ENCODE peak calls at places on chromosomes 1 and 21, in four cellular contexts. F is A549, S is HEK293T, M is K562. J is an unnamed sample.

GRCh38 chr1:168301664-168302320 is 21.1 kb downstream of the TBX19 start:
- DNase-seq in F (peak; percentile 77), M (no peak), S (no peak), J (no peak)

GRCh38 chr1:181391297-181391905 is 91.9 kb upstream of the CACNA1E start:
- DNase-seq in S (peak; percentile 51), F (no peak), M (no peak), J (no peak)

GRCh38 chr1:198934901-198935301 is 296.1 kb downstream of the PTPRC start:
- DNase-seq in M (no peak), F (no peak), S (no peak), J (peak; percentile 42)

GRCh38 chr1:208997726-208998312 is 585.7 kb upstream of the CAMK1G start:
- DNase-seq in M (no peak), S (no peak), F (peak; percentile 11), J (no peak)

GRCh38 chr1:200958597-200958996 is 63.9 kb downstream of the INAVA start:
- DNase-seq in S (no peak), M (no peak), F (no peak), J (no peak)

GRCh38 chr1:202254454-202255252 is 61.1 kb downstream of the LGR6 start:
- DNase-seq in F (no peak), S (no peak), M (peak; percentile 16), J (no peak)

GRCh38 chr1:241592273-241592958 is 47.8 kb downstream of the CHML start:
- DNase-seq in S (no peak), F (no peak), M (no peak), J (peak; percentile 13)

GRCh38 chr1:9181176-9181906 is 52.4 kb upstream of the GPR157 start:
- DNase-seq in F (peak; percentile 68), M (peak; percentile 56), S (peak; percentile 85), J (peak; percentile 43)

GRCh38 chr21:41898998-41899397 is 19.9 kb upstream of the PRDM15 start:
- DNase-seq in M (no peak), S (no peak), F (no peak), J (no peak)

GRCh38 chr1:219171192-219171935 is 2.3 kb upstream of the LYPLAL1 start:
- DNase-seq in M (no peak), F (no peak), S (no peak), J (no peak)

GRCh38 chr1:8408151-8408839 is 90.4 kb downstream of the SLC45A1 start:
- DNase-seq in S (peak; percentile 25), M (no peak), F (no peak), J (no peak)

DNA sequence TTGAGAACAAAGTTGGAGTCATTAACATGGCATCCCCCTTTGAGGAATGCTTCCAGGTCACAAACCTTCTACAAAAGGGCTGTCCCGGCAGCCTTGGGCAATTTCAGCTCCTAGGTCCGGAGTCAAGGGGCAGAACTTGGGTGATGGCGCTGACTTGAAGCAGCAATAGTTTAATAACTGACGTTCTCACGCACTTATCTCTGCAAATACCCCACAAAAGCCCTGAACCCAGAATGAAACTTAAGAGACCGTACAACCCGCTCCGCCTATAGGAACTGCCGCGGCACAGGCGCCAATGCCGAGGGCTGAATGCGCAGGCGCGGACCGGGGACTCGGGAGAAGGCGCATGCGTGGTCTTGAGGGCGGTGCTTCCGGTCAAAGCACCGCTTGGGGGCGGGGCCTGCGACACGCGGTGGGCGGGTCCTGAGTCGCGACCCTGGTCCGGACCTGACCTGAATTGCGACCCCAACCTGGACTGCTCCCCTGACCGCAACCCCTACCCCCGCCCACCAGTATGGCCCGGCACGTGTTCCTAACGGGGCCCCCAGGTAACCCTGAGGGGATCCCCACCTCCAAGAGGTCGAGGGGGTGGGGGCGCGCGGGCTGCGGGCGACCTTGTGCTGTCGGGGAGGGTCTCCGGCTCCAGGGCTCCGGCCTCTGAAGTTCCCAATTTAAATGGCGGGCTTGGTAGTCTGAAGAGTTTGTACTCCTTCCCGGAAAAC is at the start of gene NTPCR:
- DNase-seq in S (peak; percentile 100), F (peak; percentile 94), M (peak; percentile 97), J (peak; percentile 79)
- TF ChIP-seq BHLHE40 in S (no peak), F (no peak), M (no peak), J (peak; percentile 71)

GRCh38 chr1:150626150-150626549 is 3.3 kb downstream of the ENSA start:
- DNase-seq in S (no peak), F (no peak), M (no peak), J (no peak)

GRCh38 chr1:150622219-150622975 is 7.0 kb downstream of the ENSA start:
- DNase-seq in S (no peak), F (no peak), M (peak; percentile 58), J (no peak)

GRCh38 chr1:150628766-150629114 is 672 bp downstream of the ENSA start:
- DNase-seq in M (no peak), S (no peak), F (no peak), J (no peak)

GRCh38 chr1:150629115-150629928 is at the start of gene ENSA:
- DNase-seq in S (peak; percentile 97), F (peak; percentile 99), M (peak; percentile 99), J (peak; percentile 99)

GRCh38 chr1:150627821-150628410 is 1.5 kb downstream of the ENSA start:
- DNase-seq in S (no peak), M (no peak), F (no peak), J (no peak)
- TF ChIP-seq BHLHE40 in S (no peak), M (no peak), F (no peak), J (no peak)

GRCh38 chr1:11690669-11691301 is 725 bp upstream of the DRAXIN start:
- DNase-seq in F (no peak), S (no peak), M (peak; percentile 34), J (no peak)
- TF ChIP-seq BHLHE40 in F (no peak), S (no peak), M (no peak), J (no peak)

GRCh38 chr1:204986181-204986580 is 56.8 kb upstream of the CNTN2 start:
- DNase-seq in M (no peak), F (no peak), S (no peak), J (no peak)
- TF ChIP-seq BHLHE40 in M (no peak), F (no peak), S (no peak), J (no peak)

J was measured in GM12878.